ENCODE peak calls at places on chromosomes 6 and 20, in four cellular contexts. One of them, this sample, is unnamed.

GRCh38 chr20:50815162-50815989 is 20.5 kb downstream of the BCAS4 start:
- DNase-seq in foreskin keratinocyte: no peak
- DNase-seq in D341Med: no peak
- DNase-seq in NCI-H1694 treated with DMSO at 0.1 percent for 48 hours: no peak
- DNase-seq in this sample: peak; percentile 59

GRCh38 chr6:106511274-106512047 is 117.8 kb downstream of the RTN4IP1 start:
- DNase-seq in foreskin keratinocyte: peak; percentile 64
- DNase-seq in D341Med: peak; percentile 59
- DNase-seq in NCI-H1694 treated with DMSO at 0.1 percent for 48 hours: no peak
- DNase-seq in this sample: peak; percentile 74

GRCh38 chr6:127967708-127968107 is 66.8 kb upstream of the THEMIS start:
- DNase-seq in foreskin keratinocyte: no peak
- DNase-seq in D341Med: no peak
- DNase-seq in NCI-H1694 treated with DMSO at 0.1 percent for 48 hours: no peak
- DNase-seq in this sample: no peak

GRCh38 chr20:22684763-22685443 is 100.5 kb upstream of the FOXA2 start:
- DNase-seq in foreskin keratinocyte: peak; percentile 13
- DNase-seq in D341Med: no peak
- DNase-seq in NCI-H1694 treated with DMSO at 0.1 percent for 48 hours: no peak
- DNase-seq in this sample: no peak

GRCh38 chr6:91681341-91681740 is 1094.5 kb upstream of the MAP3K7 start:
- DNase-seq in foreskin keratinocyte: no peak
- DNase-seq in D341Med: no peak
- DNase-seq in NCI-H1694 treated with DMSO at 0.1 percent for 48 hours: peak; percentile 32
- DNase-seq in this sample: no peak

GRCh38 chr20:46293084-46293483 is 15.2 kb downstream of the CDH22 start:
- DNase-seq in foreskin keratinocyte: peak; percentile 33
- DNase-seq in D341Med: no peak
- DNase-seq in NCI-H1694 treated with DMSO at 0.1 percent for 48 hours: no peak
- DNase-seq in this sample: peak; percentile 37

GRCh38 chr6:166010136-166010535 is 157.5 kb downstream of the TBXT start:
- DNase-seq in foreskin keratinocyte: no peak
- DNase-seq in D341Med: no peak
- DNase-seq in NCI-H1694 treated with DMSO at 0.1 percent for 48 hours: no peak
- DNase-seq in this sample: no peak

GRCh38 chr6:125679651-125680050 is 69.8 kb upstream of the HEY2 start:
- DNase-seq in foreskin keratinocyte: no peak
- DNase-seq in D341Med: no peak
- DNase-seq in NCI-H1694 treated with DMSO at 0.1 percent for 48 hours: no peak
- DNase-seq in this sample: no peak

GRCh38 chr20:24046905-24047304 is 58.3 kb upstream of the GGTLC1 start:
- DNase-seq in foreskin keratinocyte: no peak
- DNase-seq in D341Med: no peak
- DNase-seq in NCI-H1694 treated with DMSO at 0.1 percent for 48 hours: no peak
- DNase-seq in this sample: no peak

GRCh38 chr20:25058797-25059486 is 1.0 kb upstream of the ACSS1 start:
- DNase-seq in foreskin keratinocyte: no peak
- DNase-seq in D341Med: no peak
- DNase-seq in NCI-H1694 treated with DMSO at 0.1 percent for 48 hours: no peak
- DNase-seq in this sample: no peak

GRCh38 chr6:160306284-160306683 is 41.9 kb upstream of the SLC22A3 start:
- DNase-seq in foreskin keratinocyte: no peak
- DNase-seq in D341Med: no peak
- DNase-seq in NCI-H1694 treated with DMSO at 0.1 percent for 48 hours: no peak
- DNase-seq in this sample: no peak

GRCh38 chr20:37821691-37822655 is 81.0 kb upstream of the VSTM2L start:
- DNase-seq in foreskin keratinocyte: peak; percentile 4
- DNase-seq in D341Med: no peak
- DNase-seq in NCI-H1694 treated with DMSO at 0.1 percent for 48 hours: no peak
- DNase-seq in this sample: peak; percentile 67

GRCh38 chr20:63062188-63063140 is 55.7 kb upstream of the BHLHE23 start:
- DNase-seq in foreskin keratinocyte: no peak
- DNase-seq in D341Med: peak; percentile 17
- DNase-seq in NCI-H1694 treated with DMSO at 0.1 percent for 48 hours: no peak
- DNase-seq in this sample: no peak

GRCh38 chr20:1376453-1377270 is 16.2 kb downstream of the FKBP1A start:
- DNase-seq in foreskin keratinocyte: no peak
- DNase-seq in D341Med: no peak
- DNase-seq in NCI-H1694 treated with DMSO at 0.1 percent for 48 hours: no peak
- DNase-seq in this sample: no peak

GRCh38 chr6:155001482-155001881 is 6.4 kb downstream of the TIAM2 start:
- DNase-seq in foreskin keratinocyte: no peak
- DNase-seq in D341Med: no peak
- DNase-seq in NCI-H1694 treated with DMSO at 0.1 percent for 48 hours: no peak
- DNase-seq in this sample: no peak

GRCh38 chr6:166608819-166609218 is 18.2 kb downstream of the RPS6KA2 start:
- DNase-seq in foreskin keratinocyte: no peak
- DNase-seq in D341Med: no peak
- DNase-seq in NCI-H1694 treated with DMSO at 0.1 percent for 48 hours: no peak
- DNase-seq in this sample: no peak

GRCh38 chr6:34919651-34920050 is 30.6 kb downstream of the ANKS1A start:
- DNase-seq in foreskin keratinocyte: peak; percentile 4
- DNase-seq in D341Med: no peak
- DNase-seq in NCI-H1694 treated with DMSO at 0.1 percent for 48 hours: no peak
- DNase-seq in this sample: no peak

GRCh38 chr6:157087974-157088373 is 235.3 kb downstream of the TMEM242 start:
- DNase-seq in foreskin keratinocyte: no peak
- DNase-seq in D341Med: no peak
- DNase-seq in NCI-H1694 treated with DMSO at 0.1 percent for 48 hours: no peak
- DNase-seq in this sample: no peak

GRCh38 chr6:138500867-138501446 is 1.7 kb upstream of the NHSL1 start:
- DNase-seq in foreskin keratinocyte: no peak
- DNase-seq in D341Med: no peak
- DNase-seq in NCI-H1694 treated with DMSO at 0.1 percent for 48 hours: peak; percentile 10
- DNase-seq in this sample: no peak

GRCh38 chr6:96624957-96625356 is 62.0 kb downstream of the FHL5 start:
- DNase-seq in foreskin keratinocyte: no peak
- DNase-seq in D341Med: no peak
- DNase-seq in NCI-H1694 treated with DMSO at 0.1 percent for 48 hours: no peak
- DNase-seq in this sample: no peak